ENCODE peak calls at places on chromosomes 13 and 19, in seven cellular contexts. Z, C, S, M, Y, T and G are unnamed samples.

GRCh38 chr13:104483631-104484030 is 1417.4 kb upstream of the SLC10A2 start:
- DNase-seq in Y (no peak), S (no peak), Z (no peak), C (no peak), M (no peak), T (no peak), G (no peak)

GRCh38 chr13:75636339-75637095 is 387 bp downstream of the LMO7 start:
- DNase-seq in C (peak), M (peak), Z (peak), S (peak), T (peak), Y (no peak), G (peak)

GRCh38 chr13:39329182-39329639 is 273.8 kb downstream of the LHFPL6 start:
- DNase-seq in S (no peak), Y (no peak), Z (no peak), T (no peak), C (no peak), M (no peak), G (no peak)

GRCh38 chr13:48938308-48938943 is 37.3 kb upstream of the FNDC3A start:
- DNase-seq in S (no peak), M (no peak), Y (no peak), T (no peak), C (peak), Z (peak), G (peak)

GRCh38 chr19:677201-677600 is 1.0 kb downstream of the FSTL3 start:
- DNase-seq in S (peak), Z (no peak), T (no peak), C (no peak), Y (no peak), M (peak), G (no peak)

GRCh38 chr19:52640916-52641315 is 2.8 kb upstream of the ZNF83 start:
- DNase-seq in Z (no peak), S (no peak), C (no peak), Y (no peak), T (no peak), M (peak), G (no peak)

GRCh38 chr19:955803-956746 is 28.1 kb upstream of the WDR18 start:
- DNase-seq in Y (no peak), M (no peak), C (no peak), S (no peak), Z (no peak), T (no peak), G (no peak)

GRCh38 chr13:46751811-46752635 is 44.9 kb downstream of the ESD start:
- DNase-seq in M (peak), Z (peak), T (no peak), Y (peak), C (peak), S (no peak), G (peak)

GRCh38 chr13:93217701-93218100 is 8.9 kb upstream of the GPC6 start:
- DNase-seq in C (no peak), Y (no peak), M (no peak), S (no peak), Z (no peak), T (no peak), G (no peak)

GRCh38 chr19:40754611-40755247 is 3.7 kb downstream of the SNRPA start:
- DNase-seq in T (no peak), C (no peak), Z (peak), M (peak), S (no peak), Y (no peak), G (no peak)

GRCh38 chr13:80040219-80040976 is 300.5 kb downstream of the SPRY2 start:
- DNase-seq in C (no peak), S (peak), M (peak), Y (no peak), Z (no peak), T (no peak), G (no peak)

GRCh38 chr19:5553892-5554291 is 13.9 kb downstream of the TINCR start:
- DNase-seq in Y (no peak), C (no peak), M (no peak), Z (no peak), S (no peak), T (no peak), G (no peak)

GRCh38 chr13:106367361-106367781 is 168.1 kb downstream of the EFNB2 start:
- DNase-seq in S (no peak), C (no peak), Y (no peak), Z (no peak), T (no peak), M (no peak), G (no peak)

GRCh38 chr13:98977568-98978270 is at the start of gene DOCK9:
- DNase-seq in T (no peak), Z (no peak), S (peak), M (peak), C (no peak), Y (no peak), G (no peak)

GRCh38 chr13:51520524-51520923 is 63.7 kb upstream of the WDFY2 start:
- DNase-seq in Y (no peak), M (peak), T (no peak), S (peak), Z (no peak), C (no peak), G (no peak)

GRCh38 chr13:20882206-20882605 is 20.3 kb downstream of the XPO4 start:
- DNase-seq in M (peak), Z (no peak), Y (no peak), S (no peak), T (no peak), C (no peak), G (no peak)

GRCh38 chr19:1392407-1392806 is 8.7 kb downstream of the NDUFS7 start:
- DNase-seq in S (no peak), Z (no peak), M (no peak), C (no peak), T (no peak), Y (no peak), G (no peak)

GRCh38 chr19:7738023-7738422 is 6.1 kb upstream of the CLEC4G start:
- DNase-seq in Z (no peak), S (no peak), C (no peak), M (no peak), Y (no peak), T (no peak), G (no peak)

GRCh38 chr13:42272115-42272756 is at the start of gene AKAP11:
- DNase-seq in Y (no peak), M (peak), C (peak), T (peak), Z (peak), S (peak), G (peak)

GRCh38 chr19:15293751-15294505 is 38.4 kb downstream of the BRD4 start:
- DNase-seq in Y (no peak), Z (no peak), C (no peak), T (no peak), M (no peak), S (no peak), G (no peak)

GRCh38 chr13:96052655-96053002 is 572 bp downstream of the UGGT2 start:
- DNase-seq in T (no peak), M (peak), Y (no peak), C (peak), S (peak), Z (no peak), G (no peak)

GRCh38 chr13:98691360-98691759 is 61.1 kb downstream of the SLC15A1 start:
- DNase-seq in Z (no peak), S (no peak), Y (no peak), T (no peak), M (no peak), C (no peak), G (no peak)

GRCh38 chr13:59201836-59202235 is 961.9 kb downstream of the DIAPH3 start:
- DNase-seq in T (no peak), M (no peak), Z (no peak), Y (no peak), S (no peak), C (no peak), G (no peak)

GRCh38 chr19:17806945-17807344 is 12.0 kb downstream of the B3GNT3 start:
- DNase-seq in C (no peak), Y (no peak), Z (peak), T (no peak), S (no peak), M (no peak), G (no peak)

GRCh38 chr13:111043575-111043982 is 71.5 kb upstream of the ARHGEF7 start:
- DNase-seq in S (no peak), Y (no peak), T (no peak), Z (peak), M (peak), C (no peak), G (no peak)

GRCh38 chr13:94711561-94712286 is 621 bp downstream of the SOX21 start:
- DNase-seq in T (no peak), C (peak), Y (no peak), S (no peak), Z (peak), M (peak), G (no peak)

GRCh38 chr13:103895835-103896520 is 829.8 kb upstream of the SLC10A2 start:
- DNase-seq in Z (no peak), Y (no peak), S (no peak), T (no peak), M (no peak), C (no peak), G (no peak)

GRCh38 chr19:10420444-10421239 is at the start of gene PDE4A:
- DNase-seq in Y (peak), C (peak), M (peak), S (peak), T (peak), Z (peak), G (peak)

GRCh38 chr19:45485301-45486077 is 11.4 kb downstream of the RTN2 start:
- DNase-seq in Z (peak), M (peak), S (peak), C (peak), T (peak), Y (peak), G (peak)

GRCh38 chr13:43261018-43261417 is 237.6 kb downstream of the DNAJC15 start:
- DNase-seq in Y (no peak), S (peak), C (no peak), M (peak), Z (no peak), T (no peak), G (no peak)

GRCh38 chr19:53657330-53657729 is 25.5 kb downstream of the DPRX start:
- DNase-seq in C (no peak), Z (no peak), Y (no peak), T (no peak), M (no peak), S (no peak), G (no peak)

GRCh38 chr19:1690570-1691307 is 38.3 kb upstream of the TCF3 start:
- DNase-seq in C (peak), T (no peak), M (peak), Y (peak), Z (no peak), S (peak), G (peak)

GRCh38 chr19:7318176-7318575 is 24.0 kb upstream of the INSR start:
- DNase-seq in Z (no peak), S (no peak), C (no peak), M (no peak), Y (no peak), T (no peak), G (no peak)

GRCh38 chr13:60696602-60697001 is 299.6 kb downstream of the TDRD3 start:
- DNase-seq in M (no peak), Y (no peak), S (no peak), C (no peak), Z (no peak), T (no peak), G (no peak)

GRCh38 chr13:44763604-44764311 is 187.6 kb upstream of the TSC22D1 start:
- DNase-seq in T (no peak), Z (no peak), Y (no peak), S (no peak), C (no peak), M (no peak), G (no peak)

GRCh38 chr13:23656637-23657036 is 86.4 kb downstream of the TNFRSF19 start:
- DNase-seq in Y (no peak), C (peak), Z (no peak), T (no peak), S (peak), M (no peak), G (no peak)